ENCODE peak calls at places on chromosomes 13 and 19, in six cellular contexts. One of them, this sample, is unnamed. For H3K36me3, the result is how much of the 10 kb centered on the place peaks cover.

GRCh38 chr13:93715866-93716265 is 489.3 kb downstream of the GPC6 start:
- DNase-seq in uterus: no peak
- DNase-seq in fibroblast of lung: peak
- DNase-seq in adrenal gland: no peak
- DNase-seq in keratinocyte: no peak
- DNase-seq in left ventricle myocardium inferior: no peak
- DNase-seq in this sample: no peak

GRCh38 chr13:108342369-108343289 is 73.1 kb downstream of the TNFSF13B start:
- DNase-seq in left ventricle myocardium inferior: no peak
- DNase-seq in uterus: no peak
- DNase-seq in adrenal gland: no peak
- DNase-seq in keratinocyte: no peak
- DNase-seq in fibroblast of lung: peak
- DNase-seq in this sample: no peak

GRCh38 chr19:5966941-5967340 is 11.0 kb downstream of the RANBP3 start:
- DNase-seq in fibroblast of lung: no peak
- DNase-seq in keratinocyte: no peak
- DNase-seq in left ventricle myocardium inferior: no peak
- DNase-seq in uterus: no peak
- DNase-seq in adrenal gland: no peak
- DNase-seq in this sample: no peak

GRCh38 chr13:40517486-40518311 is 148.7 kb downstream of the FOXO1 start:
- DNase-seq in left ventricle myocardium inferior: no peak
- DNase-seq in keratinocyte: no peak
- DNase-seq in adrenal gland: no peak
- DNase-seq in fibroblast of lung: no peak
- DNase-seq in uterus: no peak
- DNase-seq in this sample: no peak

GRCh38 chr19:5605362-5605761 is 17.2 kb downstream of the SAFB2 start:
- DNase-seq in adrenal gland: no peak
- DNase-seq in left ventricle myocardium inferior: no peak
- DNase-seq in keratinocyte: no peak
- DNase-seq in fibroblast of lung: no peak
- DNase-seq in uterus: no peak
- DNase-seq in this sample: no peak

GRCh38 chr13:109345433-109345941 is 440.9 kb downstream of the IRS2 start:
- DNase-seq in uterus: no peak
- DNase-seq in keratinocyte: peak
- DNase-seq in fibroblast of lung: peak
- DNase-seq in adrenal gland: no peak
- DNase-seq in left ventricle myocardium inferior: no peak
- DNase-seq in this sample: no peak

GRCh38 chr13:77267362-77267761 is 59.5 kb downstream of the MYCBP2 start:
- DNase-seq in left ventricle myocardium inferior: no peak
- DNase-seq in uterus: no peak
- DNase-seq in adrenal gland: no peak
- DNase-seq in fibroblast of lung: peak
- DNase-seq in keratinocyte: no peak
- DNase-seq in this sample: no peak

GRCh38 chr13:72808917-72809500 is 27.1 kb downstream of the PIBF1 start:
- DNase-seq in adrenal gland: no peak
- DNase-seq in left ventricle myocardium inferior: no peak
- DNase-seq in uterus: no peak
- DNase-seq in fibroblast of lung: peak
- DNase-seq in keratinocyte: no peak
- DNase-seq in this sample: no peak

GRCh38 chr13:40622246-40622645 is 44.2 kb downstream of the FOXO1 start:
- DNase-seq in fibroblast of lung: no peak
- DNase-seq in left ventricle myocardium inferior: no peak
- DNase-seq in uterus: no peak
- DNase-seq in adrenal gland: no peak
- DNase-seq in keratinocyte: no peak
- DNase-seq in this sample: no peak

GRCh38 chr19:44845286-44845611 is 848 bp upstream of the NECTIN2 start:
- DNase-seq in fibroblast of lung: no peak
- DNase-seq in keratinocyte: no peak
- DNase-seq in left ventricle myocardium inferior: no peak
- DNase-seq in uterus: peak
- DNase-seq in adrenal gland: peak
- DNase-seq in this sample: peak

DNA sequence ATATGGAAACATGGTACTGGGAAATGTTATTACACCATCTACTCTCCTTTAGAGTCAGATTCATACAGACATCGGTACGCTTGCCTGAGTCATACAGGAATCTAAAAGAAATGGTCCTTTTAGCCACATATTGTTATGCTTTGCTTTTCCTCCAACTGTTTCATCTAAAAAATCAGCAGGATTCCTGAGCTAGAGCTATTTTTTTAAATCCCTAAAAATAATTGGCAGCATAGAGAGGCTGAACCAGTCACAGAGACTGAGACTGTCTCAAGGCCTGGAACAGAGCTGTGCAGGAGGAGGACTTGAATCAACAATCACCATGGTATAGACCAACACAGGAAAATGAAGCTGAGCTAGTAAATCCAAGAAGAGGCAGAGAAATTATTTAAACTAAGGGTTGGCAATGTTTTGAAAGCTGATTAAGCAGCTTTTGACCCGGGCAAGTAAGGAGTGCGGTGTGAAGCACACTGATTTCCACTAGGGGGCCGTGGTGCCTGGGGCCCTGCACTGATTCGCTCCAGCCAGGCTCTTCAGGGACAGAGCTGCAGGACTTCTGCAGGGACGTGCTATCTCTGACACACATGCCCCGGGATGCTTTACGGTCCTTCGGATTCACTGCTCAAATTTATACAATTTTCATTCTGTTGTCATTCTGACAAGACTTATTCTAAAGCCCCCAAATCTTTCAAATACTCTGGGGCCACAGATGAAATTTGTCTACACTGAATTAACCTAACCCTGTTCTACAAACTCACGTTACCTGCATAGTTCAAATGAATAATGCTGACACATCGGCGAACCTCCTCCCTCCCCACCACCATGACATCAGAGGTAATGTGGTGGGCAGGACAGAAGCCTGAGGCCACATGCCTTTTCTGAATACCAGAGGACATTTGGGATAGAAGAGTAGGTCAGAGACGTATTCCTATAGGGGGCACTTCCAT is 87.6 kb upstream of the SLC15A1 start:
- DNase-seq in adrenal gland: peak
- DNase-seq in left ventricle myocardium inferior: peak
- DNase-seq in uterus: peak
- DNase-seq in keratinocyte: no peak
- DNase-seq in fibroblast of lung: peak
- DNase-seq in this sample: no peak
- TF ChIP-seq CTCF in adrenal gland: peak
- TF ChIP-seq CTCF in left ventricle myocardium inferior: peak
- TF ChIP-seq CTCF in uterus: peak
- TF ChIP-seq CTCF in keratinocyte: peak
- TF ChIP-seq CTCF in fibroblast of lung: peak
- TF ChIP-seq CTCF in this sample: peak

GRCh38 chr19:11370744-11371143 is 3.7 kb upstream of the SWSAP1 start:
- DNase-seq in adrenal gland: no peak
- DNase-seq in left ventricle myocardium inferior: no peak
- DNase-seq in fibroblast of lung: no peak
- DNase-seq in uterus: no peak
- DNase-seq in keratinocyte: no peak
- DNase-seq in this sample: no peak

GRCh38 chr19:11374449-11375142 is at the start of gene SWSAP1:
- DNase-seq in adrenal gland: peak
- DNase-seq in fibroblast of lung: peak
- DNase-seq in keratinocyte: peak
- DNase-seq in uterus: peak
- DNase-seq in left ventricle myocardium inferior: peak
- DNase-seq in this sample: peak

GRCh38 chr19:11375143-11375948 is 880 bp downstream of the SWSAP1 start:
- DNase-seq in keratinocyte: no peak
- DNase-seq in uterus: peak
- DNase-seq in left ventricle myocardium inferior: peak
- DNase-seq in fibroblast of lung: no peak
- DNase-seq in adrenal gland: peak
- DNase-seq in this sample: peak

GRCh38 chr19:11373166-11373884 is 1.1 kb upstream of the SWSAP1 start:
- DNase-seq in adrenal gland: peak
- DNase-seq in keratinocyte: no peak
- DNase-seq in fibroblast of lung: no peak
- DNase-seq in uterus: no peak
- DNase-seq in left ventricle myocardium inferior: no peak
- DNase-seq in this sample: no peak

DNA sequence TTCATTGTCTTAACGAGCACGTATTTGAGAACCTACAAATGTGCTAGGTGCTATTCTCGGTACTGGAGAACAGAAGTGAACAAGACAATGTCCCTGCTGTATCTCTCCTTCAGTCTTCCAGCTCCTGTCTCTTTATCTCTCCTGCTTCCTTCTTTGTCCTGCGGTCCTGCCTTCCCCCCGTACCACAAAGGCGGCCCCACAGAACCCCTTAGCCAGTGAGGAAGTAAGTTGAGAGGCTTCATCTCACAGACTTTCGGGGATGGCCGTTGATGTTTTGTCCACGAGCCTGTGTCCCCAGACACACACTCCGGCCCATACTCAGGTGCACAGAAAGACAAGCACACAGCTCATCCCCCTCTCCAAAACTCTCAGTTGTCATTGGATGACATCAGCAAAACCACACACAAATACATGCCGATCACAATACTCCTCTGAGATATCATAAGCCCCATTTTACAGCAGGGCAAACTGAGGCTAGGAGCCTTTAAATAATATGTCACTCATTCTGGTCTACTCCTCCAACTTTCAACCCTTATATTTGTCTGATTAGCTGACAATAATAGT is 499 bp upstream of the SWSAP1 start:
- DNase-seq in fibroblast of lung: no peak
- DNase-seq in adrenal gland: no peak
- DNase-seq in uterus: no peak
- DNase-seq in keratinocyte: no peak
- DNase-seq in left ventricle myocardium inferior: no peak
- DNase-seq in this sample: no peak
- H3K27ac ChIP-seq in fibroblast of lung: no peak
- H3K27ac ChIP-seq in adrenal gland: no peak
- H3K27ac ChIP-seq in uterus: peak
- H3K27ac ChIP-seq in keratinocyte: no peak
- H3K27ac ChIP-seq in left ventricle myocardium inferior: peak
- H3K27ac ChIP-seq in this sample: peak

DNA sequence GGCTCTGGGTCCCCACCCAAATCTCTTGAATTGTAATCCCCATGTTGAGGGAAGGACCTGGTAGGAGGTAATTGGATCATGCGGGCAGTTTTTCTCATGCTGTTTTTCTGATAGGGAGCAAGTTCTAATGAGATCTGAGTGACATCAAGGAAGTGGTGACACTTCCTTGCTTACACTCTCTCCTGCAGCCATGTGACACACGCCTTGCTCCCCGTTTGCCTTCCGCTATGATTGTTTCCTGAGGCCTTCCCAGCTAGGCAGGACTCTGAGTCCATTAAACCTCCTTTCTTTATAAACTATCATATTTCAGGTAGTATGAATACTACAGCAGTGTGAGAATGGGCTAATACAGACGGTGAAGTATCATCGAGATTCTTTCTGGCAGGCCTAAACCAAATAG is 1040.4 kb upstream of the MIR17HG start:
- DNase-seq in adrenal gland: no peak
- DNase-seq in left ventricle myocardium inferior: no peak
- DNase-seq in keratinocyte: no peak
- DNase-seq in fibroblast of lung: no peak
- DNase-seq in uterus: no peak
- DNase-seq in this sample: no peak
- H3K36me3 ChIP-seq in adrenal gland: under half
- H3K36me3 ChIP-seq in left ventricle myocardium inferior: under half
- H3K36me3 ChIP-seq in keratinocyte: under half
- H3K36me3 ChIP-seq in fibroblast of lung: under half
- H3K36me3 ChIP-seq in uterus: under half
- H3K36me3 ChIP-seq in this sample: under half

DNA sequence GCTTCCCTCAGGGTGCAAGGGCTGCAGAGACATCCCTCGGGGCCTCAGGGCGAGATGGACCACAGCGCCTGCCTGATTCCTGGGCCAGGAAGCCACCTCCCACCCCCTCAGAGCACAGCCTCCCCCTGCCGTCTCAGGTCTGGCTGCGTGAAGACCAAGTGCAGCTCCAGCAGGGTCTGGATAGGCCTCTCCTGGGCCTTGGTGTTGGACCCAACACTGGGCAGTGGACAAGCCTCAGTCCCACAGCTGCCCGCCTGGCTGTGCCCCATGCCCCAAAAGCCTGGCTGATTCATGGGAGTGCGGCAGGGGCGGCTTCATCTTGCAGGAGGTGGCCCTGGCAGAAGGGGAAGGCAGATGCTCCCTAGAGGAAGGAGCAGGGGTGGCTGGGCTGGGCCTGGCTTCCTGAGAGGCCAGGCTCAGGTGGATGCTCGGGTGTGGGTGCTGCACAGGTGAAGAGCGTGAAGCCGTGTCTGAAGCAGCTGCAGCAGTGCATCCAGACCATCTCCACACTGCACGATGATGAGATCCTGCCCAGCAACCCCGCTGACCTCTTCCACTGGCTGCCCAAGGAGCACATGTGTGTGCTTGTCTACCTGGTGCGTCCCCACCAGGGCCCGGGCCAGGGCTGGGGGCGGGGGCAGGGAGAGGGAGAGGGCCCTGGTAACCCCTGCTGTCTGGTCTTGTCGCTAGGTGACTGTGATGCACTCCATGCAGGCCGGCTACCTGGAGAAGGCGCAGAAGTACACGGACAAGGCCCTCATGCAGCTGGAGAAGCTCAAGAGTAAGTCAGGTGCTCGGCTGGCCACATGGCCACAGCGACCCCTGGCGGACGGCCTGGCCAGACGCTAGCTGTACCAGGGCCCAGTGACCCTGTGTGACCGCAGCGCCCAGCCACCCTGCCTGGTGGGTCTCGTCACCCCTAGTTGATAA is 21.7 kb downstream of the MAU2 start:
- DNase-seq in keratinocyte: no peak
- DNase-seq in uterus: peak
- DNase-seq in fibroblast of lung: peak
- DNase-seq in adrenal gland: peak
- DNase-seq in left ventricle myocardium inferior: peak
- DNase-seq in this sample: no peak
- TF ChIP-seq CTCF in keratinocyte: peak
- TF ChIP-seq CTCF in uterus: peak
- TF ChIP-seq CTCF in fibroblast of lung: peak
- TF ChIP-seq CTCF in adrenal gland: peak
- TF ChIP-seq CTCF in left ventricle myocardium inferior: peak
- TF ChIP-seq CTCF in this sample: peak

This sample was measured in tibial artery.